ENCODE peak calls at places on chromosome X, in five cellular contexts. G is body of pancreas, F is mammary epithelial cell, K is foreskin keratinocyte, Z is left ventricle myocardium inferior. C is an unnamed sample.

GRCh38 chrX:30935985-30936384 is 46.9 kb upstream of the TAB3 start:
- DNase-seq in F (peak; percentile 19), K (no peak), G (peak; percentile 36), Z (no peak), C (peak; percentile 11)

GRCh38 chrX:21757960-21758359 is at the start of gene SMPX:
- DNase-seq in K (no peak), F (no peak), Z (peak; percentile 25), G (no peak), C (no peak)

GRCh38 chrX:69508610-69509009 is 4.5 kb downstream of the NALF2 start:
- DNase-seq in G (no peak), F (no peak), K (no peak), Z (no peak), C (no peak)

GRCh38 chrX:130091976-130092522 is 18.2 kb downstream of the ELF4 start:
- DNase-seq in F (no peak), Z (peak; percentile 28), K (no peak), G (no peak), C (no peak)

GRCh38 chrX:63475200-63475599 is 124.1 kb upstream of the SPIN4 start:
- DNase-seq in G (no peak), K (no peak), F (no peak), Z (no peak), C (no peak)

GRCh38 chrX:15866141-15866540 is 11.5 kb upstream of the AP1S2 start:
- DNase-seq in K (no peak), G (no peak), F (peak; percentile 9), Z (no peak), C (no peak)

GRCh38 chrX:13747836-13748235 is 13.3 kb downstream of the OFD1 start:
- DNase-seq in K (no peak), G (peak; percentile 51), F (peak; percentile 59), Z (peak; percentile 18), C (no peak)

GRCh38 chrX:13013353-13014110 is 30.9 kb downstream of the FAM9C start:
- DNase-seq in F (peak; percentile 70), G (peak; percentile 38), Z (no peak), K (no peak), C (no peak)

GRCh38 chrX:13159886-13160285 is 115.5 kb upstream of the FAM9C start:
- DNase-seq in Z (no peak), G (no peak), K (no peak), F (no peak), C (no peak)

GRCh38 chrX:118495958-118496762 is 545 bp downstream of the DOCK11 start:
- DNase-seq in F (peak; percentile 8), G (peak; percentile 21), Z (peak; percentile 49), K (no peak), C (peak; percentile 2)

GRCh38 chrX:49272426-49272825 is 2.8 kb downstream of the PPP1R3F start:
- DNase-seq in F (no peak), Z (no peak), G (no peak), K (no peak), C (no peak)

GRCh38 chrX:30992381-30992904 is 79.4 kb downstream of the FTHL17 start:
- DNase-seq in Z (no peak), K (no peak), G (no peak), F (peak; percentile 35), C (no peak)

GRCh38 chrX:357693-358471 is 28.8 kb downstream of the PPP2R3B start:
- DNase-seq in K (no peak), F (no peak), G (no peak), Z (peak; percentile 13), C (peak; percentile 18)
- H3K27ac ChIP-seq in K (no peak overlapping the region), F (no peak overlapping the region), G (no peak overlapping the region), Z (no peak overlapping the region), C (peak overlapping the region; percentile 49)

GRCh38 chrX:7925867-7926472 is 1.2 kb downstream of the PNPLA4 start:
- DNase-seq in G (peak; percentile 66), K (no peak), F (peak; percentile 65), Z (peak; percentile 28), C (peak; percentile 29)

GRCh38 chrX:7926501-7926900 is 712 bp downstream of the PNPLA4 start:
- DNase-seq in G (no peak), K (no peak), F (peak; percentile 9), Z (no peak), C (peak; percentile 8)

GRCh38 chrX:7926914-7927258 is 327 bp downstream of the PNPLA4 start:
- DNase-seq in G (no peak), K (no peak), F (no peak), Z (no peak), C (no peak)

GRCh38 chrX:7921750-7922149 is 5.5 kb downstream of the PNPLA4 start:
- DNase-seq in G (no peak), Z (no peak), F (no peak), K (no peak), C (no peak)

GRCh38 chrX:7927259-7928167 is at the start of gene PNPLA4:
- DNase-seq in G (peak; percentile 93), K (peak; percentile 56), F (peak; percentile 87), Z (peak; percentile 77), C (peak; percentile 64)
- TF ChIP-seq CTCF in G (peak; percentile 24), K (no peak), F (peak; percentile 28), Z (peak; percentile 48), C (no peak)

DNA sequence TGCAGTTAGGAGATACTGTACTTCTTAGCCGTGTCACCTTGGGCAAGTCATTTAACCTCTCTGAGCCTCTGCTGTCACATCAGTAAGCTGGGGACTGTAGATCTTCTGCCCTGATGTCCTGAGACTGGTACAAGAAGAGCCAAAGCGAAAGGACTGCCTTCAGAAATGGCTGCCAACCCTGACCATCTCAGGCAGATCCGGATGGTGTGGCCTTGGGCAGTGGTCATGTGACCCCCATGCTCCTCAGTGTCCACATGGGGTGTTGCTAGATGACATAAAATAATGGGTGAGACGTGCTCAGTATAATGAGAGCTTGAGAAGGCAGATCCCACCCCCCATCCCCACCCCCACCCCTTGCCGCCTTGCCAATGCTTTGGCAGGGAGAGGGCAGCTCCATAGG is 60.4 kb upstream of the MTM1 start:
- DNase-seq in K (no peak), G (peak; percentile 14), F (no peak), Z (no peak), C (no peak)
- H3K27ac ChIP-seq in K (no peak overlapping the region), G (peak overlapping the region; percentile 93), F (no peak overlapping the region), Z (peak overlapping the region; percentile 88), C (no peak overlapping the region)

GRCh38 chrX:25442501-25442900 is 426.7 kb upstream of the ARX start:
- DNase-seq in Z (no peak), G (no peak), K (no peak), F (no peak), C (no peak)
- TF ChIP-seq CTCF in Z (no peak), G (no peak), K (no peak), F (no peak), C (no peak)

DNA sequence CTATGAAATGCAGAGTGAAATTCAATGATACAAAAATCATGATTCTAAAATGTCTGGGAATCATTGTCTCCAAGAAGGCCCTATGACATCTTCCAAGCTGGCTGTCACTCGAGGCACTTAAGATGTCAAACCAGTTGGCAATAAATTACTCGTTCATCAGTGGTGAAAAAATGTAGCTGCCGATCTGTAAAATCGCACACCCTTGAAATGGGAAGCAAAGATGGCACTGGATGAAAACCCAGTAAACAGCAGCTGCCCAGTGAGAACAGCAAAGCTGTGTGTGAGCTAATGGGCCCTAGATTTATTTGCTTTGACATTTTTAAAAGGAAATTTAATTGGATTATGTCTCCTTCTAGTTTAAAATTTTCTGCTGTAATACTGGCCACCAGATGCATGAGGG is 181.9 kb upstream of the NDP start:
- DNase-seq in G (no peak), Z (no peak), K (no peak), F (no peak), C (no peak)
- H3K27ac ChIP-seq in G (no peak overlapping the region), Z (no peak overlapping the region), K (no peak overlapping the region), F (no peak overlapping the region), C (no peak overlapping the region)

DNA sequence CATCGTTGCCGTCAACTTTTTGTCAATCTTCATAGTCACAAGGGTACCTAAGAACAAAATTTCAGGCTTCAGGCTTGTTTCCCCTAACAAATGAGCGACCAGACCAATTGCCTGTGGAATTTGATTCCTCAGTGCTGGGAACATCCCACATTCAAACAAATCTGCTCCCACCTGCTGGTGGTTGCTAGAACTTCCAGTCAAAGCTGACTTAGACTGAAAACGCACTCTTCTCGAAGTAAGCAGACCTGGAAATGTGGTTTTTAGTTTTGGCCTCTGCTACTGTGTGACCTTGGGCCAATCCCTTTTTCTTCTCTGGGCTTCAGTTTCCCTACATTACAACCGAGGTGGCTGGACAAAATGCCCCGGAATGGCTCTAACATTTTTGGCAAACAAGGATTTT is 1.8 kb upstream of the GABRQ start:
- DNase-seq in F (peak; percentile 23), K (no peak), Z (no peak), G (peak; percentile 55), C (peak; percentile 20)
- TF ChIP-seq CTCF in F (peak; percentile 60), K (peak; percentile 62), Z (peak; percentile 63), G (peak; percentile 46), C (peak; percentile 43)